ENCODE peak calls at places on chromosomes 5 and 9, in five cellular contexts. Q is tibial artery, T is RWPE2, N is right lobe of liver, W is lung. X is an unnamed sample.

GRCh38 chr5:155049569-155050383 is 36.2 kb downstream of the KIF4B start:
- DNase-seq in Q (no peak), T (no peak), N (no peak), W (no peak), X (no peak)

GRCh38 chr5:119631660-119632059 is 2.3 kb downstream of the FAM170A start:
- DNase-seq in Q (no peak), T (no peak), N (no peak), W (no peak), X (no peak)

GRCh38 chr5:53890490-53890889 is 330.1 kb downstream of the NDUFS4 start:
- DNase-seq in Q (no peak), T (no peak), N (no peak), W (no peak), X (no peak)

GRCh38 chr5:167064199-167064811 is 1227.1 kb upstream of the WWC1 start:
- DNase-seq in Q (no peak), T (no peak), N (no peak), W (no peak), X (no peak)

GRCh38 chr9:93916358-93916757 is 38.8 kb downstream of the BARX1 start:
- DNase-seq in Q (no peak), T (no peak), N (no peak), W (no peak), X (no peak)

GRCh38 chr9:36865731-36866635 is 168.1 kb downstream of the PAX5 start:
- DNase-seq in Q (no peak), T (no peak), N (no peak), W (no peak), X (no peak)

GRCh38 chr5:164578401-164578800 is 1073.0 kb downstream of the MAT2B start:
- DNase-seq in Q (no peak), T (no peak), N (no peak), W (no peak), X (no peak)

GRCh38 chr9:130972277-130972956 is 33.4 kb upstream of the FIBCD1 start:
- DNase-seq in Q (no peak), T (no peak), N (no peak), W (no peak), X (no peak)

GRCh38 chr9:126522957-126523356 is 90.8 kb upstream of the LMX1B start:
- DNase-seq in Q (peak), T (no peak), N (no peak), W (no peak), X (no peak)

GRCh38 chr9:137316012-137316981 is 14.2 kb upstream of the NRARP start:
- DNase-seq in Q (peak), T (no peak), N (peak), W (no peak), X (no peak)

GRCh38 chr5:72325566-72326297 is 5.6 kb downstream of the PTCD2 start:
- DNase-seq in Q (no peak), T (no peak), N (no peak), W (no peak), X (peak)

GRCh38 chr5:145752947-145753346 is 82.2 kb downstream of the PRELID2 start:
- DNase-seq in Q (no peak), T (no peak), N (no peak), W (no peak), X (peak)

GRCh38 chr5:14967166-14967565 is 95.6 kb upstream of the ANKH start:
- DNase-seq in Q (no peak), T (no peak), N (no peak), W (no peak), X (no peak)

GRCh38 chr5:121503111-121503840 is 348.4 kb upstream of the FTMT start:
- DNase-seq in Q (no peak), T (peak), N (peak), W (peak), X (peak)

GRCh38 chr5:112208699-112209615 is 210.1 kb downstream of the EPB41L4A start:
- DNase-seq in Q (no peak), T (no peak), N (no peak), W (no peak), X (no peak)

GRCh38 chr9:130088056-130088455 is 34.4 kb downstream of the GPR107 start:
- DNase-seq in Q (no peak), T (no peak), N (no peak), W (no peak), X (no peak)

GRCh38 chr5:68849103-68849502 is 244.7 kb upstream of the SLC30A5 start:
- DNase-seq in Q (no peak), T (no peak), N (no peak), W (no peak), X (no peak)

GRCh38 chr5:53730938-53731337 is 170.5 kb downstream of the NDUFS4 start:
- DNase-seq in Q (no peak), T (no peak), N (no peak), W (no peak), X (no peak)

GRCh38 chr9:117772960-117773359 is 68.8 kb downstream of the TLR4 start:
- DNase-seq in Q (no peak), T (peak), N (no peak), W (no peak), X (no peak)

GRCh38 chr9:16871358-16872151 is 1.1 kb upstream of the BNC2 start:
- DNase-seq in Q (peak), T (no peak), N (peak), W (peak), X (no peak)

GRCh38 chr9:91302831-91303230 is 58.9 kb downstream of the AUH start:
- DNase-seq in Q (no peak), T (no peak), N (no peak), W (no peak), X (peak)

GRCh38 chr9:118882674-118883073 is 486.6 kb downstream of the BRINP1 start:
- DNase-seq in Q (no peak), T (no peak), N (no peak), W (no peak), X (peak)

GRCh38 chr9:112665347-112665746 is 52.6 kb downstream of the INIP start:
- DNase-seq in Q (no peak), T (no peak), N (no peak), W (no peak), X (no peak)

GRCh38 chr5:113213551-113213971 is 221.2 kb downstream of the TSSK1B start:
- DNase-seq in Q (no peak), T (no peak), N (no peak), W (no peak), X (no peak)

GRCh38 chr5:135490245-135491037 is 38.3 kb upstream of the TIFAB start:
- DNase-seq in Q (peak), T (no peak), N (no peak), W (no peak), X (no peak)

GRCh38 chr9:114016101-114016500 is 62.0 kb downstream of the AMBP start:
- DNase-seq in Q (peak), T (no peak), N (no peak), W (no peak), X (no peak)

GRCh38 chr9:127686461-127687393 is 20.1 kb upstream of the CFAP157 start:
- DNase-seq in Q (no peak), T (no peak), N (no peak), W (no peak), X (no peak)

GRCh38 chr5:111043712-111044506 is 27.6 kb upstream of the TSLP start:
- DNase-seq in Q (no peak), T (no peak), N (no peak), W (no peak), X (peak)

GRCh38 chr5:68319316-68320093 is 103.9 kb downstream of the PIK3R1 start:
- DNase-seq in Q (no peak), T (no peak), N (no peak), W (no peak), X (no peak)

GRCh38 chr9:124220551-124221451 is 36.9 kb upstream of the NEK6 start:
- DNase-seq in Q (peak), T (no peak), N (peak), W (no peak), X (peak)

GRCh38 chr9:38713426-38713825 is 6.5 kb downstream of the FAM240B start:
- DNase-seq in Q (no peak), T (no peak), N (no peak), W (no peak), X (peak)

GRCh38 chr9:89000973-89001916 is 10.0 kb downstream of the S1PR3 start:
- DNase-seq in Q (peak), T (no peak), N (peak), W (peak), X (peak)

GRCh38 chr9:132025766-132026165 is 53.9 kb downstream of the MED27 start:
- DNase-seq in Q (no peak), T (no peak), N (no peak), W (no peak), X (no peak)

GRCh38 chr5:96347502-96348292 is 85.4 kb downstream of the PCSK1 start:
- DNase-seq in Q (no peak), T (no peak), N (no peak), W (no peak), X (no peak)

GRCh38 chr9:34651286-34651685 is 699 bp upstream of the IL11RA start:
- DNase-seq in Q (peak), T (no peak), N (peak), W (no peak), X (peak)

GRCh38 chr5:170278611-170279500 is 18.7 kb downstream of the LCP2 start:
- DNase-seq in Q (no peak), T (no peak), N (peak), W (peak), X (no peak)

GRCh38 chr5:107672212-107673105 is 1.7 kb upstream of the EFNA5 start:
- DNase-seq in Q (peak), T (peak), N (peak), W (peak), X (peak)

GRCh38 chr5:132429451-132430440 is 60.2 kb downstream of the SLC22A5 start:
- DNase-seq in Q (no peak), T (no peak), N (no peak), W (no peak), X (no peak)

GRCh38 chr5:173786296-173787187 is 101.6 kb upstream of the CPEB4 start:
- DNase-seq in Q (peak), T (peak), N (no peak), W (no peak), X (no peak)
- TF ChIP-seq CTCF in Q (no peak), T (no peak), N (no peak), W (no peak), X (no peak)

GRCh38 chr5:141835928-141836667 is 42.1 kb downstream of the PCDH1 start:
- DNase-seq in Q (peak), T (no peak), N (no peak), W (no peak), X (no peak)
- H3K4me3 ChIP-seq in Q (no peak), T (no peak), N (no peak), W (no peak), X (no peak)

DNA sequence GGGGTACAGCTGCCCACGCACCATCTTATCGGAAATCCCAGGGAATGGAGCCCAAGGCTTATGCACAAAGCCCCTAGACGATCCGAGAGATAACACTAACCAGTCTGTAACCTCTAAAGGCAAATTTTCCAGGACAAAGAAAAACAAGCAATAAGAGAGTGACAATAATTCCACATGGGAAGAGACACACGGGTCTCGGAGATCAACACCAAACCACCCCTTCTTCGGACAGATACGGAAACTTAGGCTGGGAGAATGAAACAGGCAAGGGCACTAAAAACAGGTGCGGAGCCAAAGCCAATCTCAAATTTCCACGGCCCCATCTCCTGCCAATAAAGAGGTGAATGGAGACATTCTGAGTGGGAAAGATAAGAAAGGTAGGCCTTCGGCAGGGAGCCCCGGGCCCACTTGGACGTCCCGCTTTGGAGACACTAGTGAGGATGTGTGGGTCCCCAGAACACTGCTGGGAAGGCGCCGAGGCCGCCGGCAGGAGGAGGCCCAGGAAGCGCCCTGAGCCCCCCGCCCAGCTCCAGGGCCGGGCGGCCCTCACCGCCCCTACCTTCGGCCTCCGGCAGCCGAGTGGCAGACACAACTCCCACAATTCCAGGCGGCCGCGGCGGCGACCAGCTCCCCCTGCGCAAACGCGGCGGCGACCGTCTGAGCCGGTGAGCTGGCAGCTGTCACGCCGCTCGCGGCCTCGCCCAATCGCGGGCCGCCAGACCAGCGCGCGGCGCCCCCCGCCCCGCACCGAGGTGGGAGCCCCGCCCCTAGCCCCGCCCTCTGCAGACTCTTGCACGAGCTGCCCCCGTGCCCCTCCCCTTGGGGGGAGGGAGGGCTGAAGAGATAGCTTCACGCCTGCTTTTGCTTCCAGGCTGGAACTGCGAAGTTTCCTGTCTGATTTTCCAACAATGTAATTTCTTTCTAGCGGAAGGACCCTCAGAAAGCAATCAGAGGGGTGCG is at the start of gene SIL1:
- DNase-seq in Q (peak), T (peak), N (peak), W (peak), X (peak)
- TF ChIP-seq CTCF in Q (no peak), T (no peak), N (no peak), W (no peak), X (no peak)

GRCh38 chr5:1294839-1295649 is at the start of gene TERT:
- DNase-seq in Q (no peak), T (peak), N (no peak), W (no peak), X (no peak)

GRCh38 chr5:1297243-1297642 is 2.4 kb upstream of the TERT start:
- DNase-seq in Q (no peak), T (no peak), N (no peak), W (no peak), X (no peak)

GRCh38 chr5:1293997-1294838 is 650 bp downstream of the TERT start:
- DNase-seq in Q (peak), T (peak), N (no peak), W (no peak), X (no peak)

GRCh38 chr5:1293416-1293996 is 1.4 kb downstream of the TERT start:
- DNase-seq in Q (peak), T (no peak), N (no peak), W (no peak), X (no peak)

DNA sequence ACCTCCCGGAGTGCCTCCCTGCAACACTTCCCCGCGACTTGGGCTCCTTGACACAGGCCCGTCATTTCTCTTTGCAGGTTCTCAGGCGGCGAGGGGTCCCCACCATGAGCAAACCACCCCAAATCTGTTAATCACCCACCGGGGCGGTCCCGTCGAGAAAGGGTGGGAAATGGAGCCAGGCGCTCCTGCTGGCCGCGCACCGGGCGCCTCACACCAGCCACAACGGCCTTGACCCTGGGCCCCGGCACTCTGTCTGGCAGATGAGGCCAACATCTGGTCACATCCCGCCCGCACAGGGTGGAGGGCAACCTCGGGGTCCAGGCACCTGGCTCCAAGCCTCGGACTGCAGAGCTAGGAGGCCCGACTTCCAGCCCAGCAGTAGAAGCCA is 776 bp upstream of the TERT start:
- DNase-seq in Q (peak), T (peak), N (no peak), W (no peak), X (no peak)
- H3K4me3 ChIP-seq in Q (no peak), T (no peak), N (no peak), W (no peak), X (no peak)

GRCh38 chr5:134171972-134172371 is 4.8 kb downstream of the SKP1 start:
- DNase-seq in Q (no peak), T (no peak), N (no peak), W (no peak), X (no peak)
- TF ChIP-seq CTCF in Q (no peak), T (no peak), N (no peak), W (no peak), X (no peak)

X was measured in astrocyte of the cerebellum.